ENCODE peak calls at places on chromosomes 3 and 15, in nine cellular contexts. One of them, this sample, is unnamed.

GRCh38 chr3:71173421-71173975 is 410.0 kb downstream of the FOXP1 start:
- DNase-seq in heart right ventricle: no peak
- DNase-seq in hepatocyte: no peak
- DNase-seq in A673: no peak
- DNase-seq in GM23248: peak; percentile 71
- DNase-seq in A549: no peak
- DNase-seq in CD4-positive, alpha-beta T cell: no peak
- DNase-seq in DND-41: no peak
- DNase-seq in thyroid gland: no peak
- DNase-seq in this sample: no peak

GRCh38 chr3:70873686-70874085 is 561.2 kb upstream of the MDFIC2 start:
- DNase-seq in A673: no peak
- DNase-seq in GM23248: no peak
- DNase-seq in DND-41: no peak
- DNase-seq in thyroid gland: no peak
- DNase-seq in hepatocyte: no peak
- DNase-seq in CD4-positive, alpha-beta T cell: no peak
- DNase-seq in A549: no peak
- DNase-seq in heart right ventricle: no peak
- DNase-seq in this sample: no peak

GRCh38 chr3:172285844-172286243 is 162.4 kb downstream of the GHSR start:
- DNase-seq in A549: no peak
- DNase-seq in hepatocyte: no peak
- DNase-seq in DND-41: no peak
- DNase-seq in heart right ventricle: no peak
- DNase-seq in CD4-positive, alpha-beta T cell: no peak
- DNase-seq in thyroid gland: no peak
- DNase-seq in A673: no peak
- DNase-seq in GM23248: peak; percentile 71
- DNase-seq in this sample: no peak

GRCh38 chr15:69526086-69526485 is 73.5 kb downstream of the RPLP1 start:
- DNase-seq in heart right ventricle: no peak
- DNase-seq in thyroid gland: no peak
- DNase-seq in CD4-positive, alpha-beta T cell: no peak
- DNase-seq in hepatocyte: no peak
- DNase-seq in DND-41: no peak
- DNase-seq in A673: no peak
- DNase-seq in A549: no peak
- DNase-seq in GM23248: peak; percentile 32
- DNase-seq in this sample: no peak

GRCh38 chr3:174540536-174540935 is 318.6 kb upstream of the NAALADL2 start:
- DNase-seq in A549: no peak
- DNase-seq in hepatocyte: no peak
- DNase-seq in A673: no peak
- DNase-seq in heart right ventricle: no peak
- DNase-seq in DND-41: no peak
- DNase-seq in CD4-positive, alpha-beta T cell: no peak
- DNase-seq in thyroid gland: no peak
- DNase-seq in GM23248: no peak
- DNase-seq in this sample: no peak

GRCh38 chr3:139320551-139321309 is 23.1 kb upstream of the MRPS22 start:
- DNase-seq in hepatocyte: no peak
- DNase-seq in heart right ventricle: no peak
- DNase-seq in DND-41: no peak
- DNase-seq in GM23248: no peak
- DNase-seq in A673: no peak
- DNase-seq in CD4-positive, alpha-beta T cell: no peak
- DNase-seq in A549: no peak
- DNase-seq in thyroid gland: no peak
- DNase-seq in this sample: no peak

GRCh38 chr15:65939901-65940617 is 70.8 kb downstream of the RAB11A start:
- DNase-seq in GM23248: peak; percentile 95
- DNase-seq in hepatocyte: no peak
- DNase-seq in DND-41: no peak
- DNase-seq in heart right ventricle: peak; percentile 41
- DNase-seq in A673: peak; percentile 23
- DNase-seq in thyroid gland: no peak
- DNase-seq in A549: peak; percentile 87
- DNase-seq in CD4-positive, alpha-beta T cell: no peak
- DNase-seq in this sample: peak; percentile 87

GRCh38 chr3:35224571-35225280 is 414.6 kb upstream of the ARPP21 start:
- DNase-seq in heart right ventricle: no peak
- DNase-seq in CD4-positive, alpha-beta T cell: no peak
- DNase-seq in hepatocyte: no peak
- DNase-seq in A549: no peak
- DNase-seq in GM23248: no peak
- DNase-seq in thyroid gland: no peak
- DNase-seq in DND-41: no peak
- DNase-seq in A673: peak; percentile 6
- DNase-seq in this sample: no peak

GRCh38 chr3:188947401-188947982 is 224.3 kb upstream of the TPRG1 start:
- DNase-seq in DND-41: no peak
- DNase-seq in CD4-positive, alpha-beta T cell: no peak
- DNase-seq in A673: peak; percentile 92
- DNase-seq in A549: peak; percentile 86
- DNase-seq in thyroid gland: peak; percentile 92
- DNase-seq in hepatocyte: peak; percentile 93
- DNase-seq in GM23248: peak; percentile 89
- DNase-seq in heart right ventricle: peak; percentile 81
- DNase-seq in this sample: peak; percentile 96

GRCh38 chr15:48096813-48097212 is 24.0 kb upstream of the SLC24A5 start:
- DNase-seq in thyroid gland: no peak
- DNase-seq in A549: no peak
- DNase-seq in CD4-positive, alpha-beta T cell: no peak
- DNase-seq in hepatocyte: no peak
- DNase-seq in heart right ventricle: no peak
- DNase-seq in GM23248: peak; percentile 87
- DNase-seq in A673: no peak
- DNase-seq in DND-41: no peak
- DNase-seq in this sample: peak; percentile 73

GRCh38 chr3:11498646-11499045 is 145.1 kb downstream of the VGLL4 start:
- DNase-seq in GM23248: peak; percentile 59
- DNase-seq in DND-41: no peak
- DNase-seq in hepatocyte: peak; percentile 31
- DNase-seq in thyroid gland: peak; percentile 89
- DNase-seq in A673: no peak
- DNase-seq in heart right ventricle: peak; percentile 54
- DNase-seq in A549: peak; percentile 30
- DNase-seq in CD4-positive, alpha-beta T cell: no peak
- DNase-seq in this sample: no peak

GRCh38 chr3:4732974-4733373 is 239.8 kb downstream of the ITPR1 start:
- DNase-seq in A673: no peak
- DNase-seq in GM23248: no peak
- DNase-seq in CD4-positive, alpha-beta T cell: no peak
- DNase-seq in thyroid gland: no peak
- DNase-seq in heart right ventricle: no peak
- DNase-seq in A549: no peak
- DNase-seq in DND-41: no peak
- DNase-seq in hepatocyte: no peak
- DNase-seq in this sample: no peak

DNA sequence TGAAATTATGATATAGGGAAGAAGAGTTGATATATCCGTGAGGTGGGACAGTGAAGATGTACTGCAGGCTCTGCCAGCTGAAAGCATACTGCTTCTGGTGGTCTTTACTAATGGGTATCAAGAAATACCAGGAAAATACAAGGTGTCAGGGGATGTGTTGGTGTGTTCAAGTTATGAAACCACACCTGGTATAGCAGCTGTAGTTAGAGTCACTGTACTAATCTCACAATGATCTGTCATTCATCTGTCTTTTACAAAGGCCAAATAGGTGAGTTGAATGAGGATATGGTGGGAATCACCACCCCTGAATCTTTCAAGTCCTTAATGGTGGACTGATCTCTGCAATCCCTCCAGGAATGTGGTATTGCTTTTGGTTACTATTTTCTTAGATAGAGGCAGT is 152.7 kb downstream of the NFKBIZ start:
- DNase-seq in thyroid gland: no peak
- DNase-seq in heart right ventricle: no peak
- DNase-seq in DND-41: no peak
- DNase-seq in CD4-positive, alpha-beta T cell: no peak
- DNase-seq in GM23248: no peak
- DNase-seq in A549: no peak
- DNase-seq in hepatocyte: no peak
- DNase-seq in A673: no peak
- DNase-seq in this sample: no peak
- H3K27ac ChIP-seq in thyroid gland: no peak overlapping the region
- H3K27ac ChIP-seq in heart right ventricle: no peak overlapping the region
- H3K27ac ChIP-seq in DND-41: no peak overlapping the region
- H3K27ac ChIP-seq in CD4-positive, alpha-beta T cell: no peak overlapping the region
- H3K27ac ChIP-seq in GM23248: no peak overlapping the region
- H3K27ac ChIP-seq in A549: no peak overlapping the region
- H3K27ac ChIP-seq in hepatocyte: no peak overlapping the region
- H3K27ac ChIP-seq in A673: no peak overlapping the region
- H3K27ac ChIP-seq in this sample: no peak overlapping the region

GRCh38 chr3:152195206-152195605 is 73.5 kb upstream of the MBNL1 start:
- DNase-seq in heart right ventricle: no peak
- DNase-seq in DND-41: no peak
- DNase-seq in A673: no peak
- DNase-seq in thyroid gland: no peak
- DNase-seq in CD4-positive, alpha-beta T cell: no peak
- DNase-seq in hepatocyte: no peak
- DNase-seq in GM23248: no peak
- DNase-seq in A549: no peak
- DNase-seq in this sample: no peak

GRCh38 chr3:152197937-152198336 is 70.8 kb upstream of the MBNL1 start:
- DNase-seq in CD4-positive, alpha-beta T cell: no peak
- DNase-seq in hepatocyte: no peak
- DNase-seq in heart right ventricle: no peak
- DNase-seq in thyroid gland: no peak
- DNase-seq in GM23248: no peak
- DNase-seq in DND-41: no peak
- DNase-seq in A673: no peak
- DNase-seq in A549: no peak
- DNase-seq in this sample: no peak

GRCh38 chr3:152197451-152197850 is 71.3 kb upstream of the MBNL1 start:
- DNase-seq in DND-41: no peak
- DNase-seq in A549: no peak
- DNase-seq in heart right ventricle: no peak
- DNase-seq in thyroid gland: no peak
- DNase-seq in CD4-positive, alpha-beta T cell: no peak
- DNase-seq in A673: no peak
- DNase-seq in GM23248: peak; percentile 70
- DNase-seq in hepatocyte: no peak
- DNase-seq in this sample: no peak

GRCh38 chr3:152198655-152199054 is 70.1 kb upstream of the MBNL1 start:
- DNase-seq in DND-41: no peak
- DNase-seq in hepatocyte: no peak
- DNase-seq in GM23248: no peak
- DNase-seq in heart right ventricle: no peak
- DNase-seq in A673: no peak
- DNase-seq in thyroid gland: no peak
- DNase-seq in CD4-positive, alpha-beta T cell: no peak
- DNase-seq in A549: no peak
- DNase-seq in this sample: no peak

GRCh38 chr3:152196782-152197181 is 71.9 kb upstream of the MBNL1 start:
- DNase-seq in thyroid gland: no peak
- DNase-seq in CD4-positive, alpha-beta T cell: no peak
- DNase-seq in DND-41: no peak
- DNase-seq in A673: no peak
- DNase-seq in hepatocyte: no peak
- DNase-seq in GM23248: no peak
- DNase-seq in heart right ventricle: no peak
- DNase-seq in A549: no peak
- DNase-seq in this sample: no peak
- H3K27ac ChIP-seq in thyroid gland: no peak overlapping the region
- H3K27ac ChIP-seq in CD4-positive, alpha-beta T cell: peak overlapping the region; percentile 62
- H3K27ac ChIP-seq in DND-41: peak overlapping the region; percentile 91
- H3K27ac ChIP-seq in A673: no peak overlapping the region
- H3K27ac ChIP-seq in hepatocyte: no peak overlapping the region
- H3K27ac ChIP-seq in GM23248: no peak overlapping the region
- H3K27ac ChIP-seq in heart right ventricle: no peak overlapping the region
- H3K27ac ChIP-seq in A549: no peak overlapping the region
- H3K27ac ChIP-seq in this sample: no peak overlapping the region

GRCh38 chr3:98807565-98807964 is 44.4 kb downstream of the ST3GAL6 start:
- DNase-seq in DND-41: no peak
- DNase-seq in hepatocyte: no peak
- DNase-seq in heart right ventricle: no peak
- DNase-seq in GM23248: no peak
- DNase-seq in A673: no peak
- DNase-seq in CD4-positive, alpha-beta T cell: no peak
- DNase-seq in thyroid gland: no peak
- DNase-seq in A549: no peak
- DNase-seq in this sample: no peak

GRCh38 chr3:98811048-98811447 is 47.9 kb downstream of the ST3GAL6 start:
- DNase-seq in hepatocyte: no peak
- DNase-seq in A549: no peak
- DNase-seq in A673: no peak
- DNase-seq in GM23248: no peak
- DNase-seq in CD4-positive, alpha-beta T cell: no peak
- DNase-seq in heart right ventricle: no peak
- DNase-seq in DND-41: no peak
- DNase-seq in thyroid gland: no peak
- DNase-seq in this sample: no peak

GRCh38 chr3:98808071-98808470 is 44.9 kb downstream of the ST3GAL6 start:
- DNase-seq in hepatocyte: no peak
- DNase-seq in heart right ventricle: no peak
- DNase-seq in A549: no peak
- DNase-seq in CD4-positive, alpha-beta T cell: no peak
- DNase-seq in A673: no peak
- DNase-seq in GM23248: no peak
- DNase-seq in thyroid gland: no peak
- DNase-seq in DND-41: no peak
- DNase-seq in this sample: no peak

GRCh38 chr3:98807011-98807410 is 43.9 kb downstream of the ST3GAL6 start:
- DNase-seq in hepatocyte: no peak
- DNase-seq in DND-41: no peak
- DNase-seq in A549: no peak
- DNase-seq in heart right ventricle: no peak
- DNase-seq in CD4-positive, alpha-beta T cell: no peak
- DNase-seq in thyroid gland: no peak
- DNase-seq in A673: no peak
- DNase-seq in GM23248: no peak
- DNase-seq in this sample: no peak

GRCh38 chr3:98809561-98809960 is 46.4 kb downstream of the ST3GAL6 start:
- DNase-seq in GM23248: no peak
- DNase-seq in thyroid gland: no peak
- DNase-seq in DND-41: no peak
- DNase-seq in A673: no peak
- DNase-seq in hepatocyte: peak; percentile 25
- DNase-seq in A549: no peak
- DNase-seq in CD4-positive, alpha-beta T cell: no peak
- DNase-seq in heart right ventricle: peak; percentile 29
- DNase-seq in this sample: no peak
- H3K27ac ChIP-seq in GM23248: no peak overlapping the region
- H3K27ac ChIP-seq in thyroid gland: no peak overlapping the region
- H3K27ac ChIP-seq in DND-41: no peak overlapping the region
- H3K27ac ChIP-seq in A673: no peak overlapping the region
- H3K27ac ChIP-seq in hepatocyte: no peak overlapping the region
- H3K27ac ChIP-seq in A549: no peak overlapping the region
- H3K27ac ChIP-seq in CD4-positive, alpha-beta T cell: no peak overlapping the region
- H3K27ac ChIP-seq in heart right ventricle: no peak overlapping the region
- H3K27ac ChIP-seq in this sample: no peak overlapping the region

DNA sequence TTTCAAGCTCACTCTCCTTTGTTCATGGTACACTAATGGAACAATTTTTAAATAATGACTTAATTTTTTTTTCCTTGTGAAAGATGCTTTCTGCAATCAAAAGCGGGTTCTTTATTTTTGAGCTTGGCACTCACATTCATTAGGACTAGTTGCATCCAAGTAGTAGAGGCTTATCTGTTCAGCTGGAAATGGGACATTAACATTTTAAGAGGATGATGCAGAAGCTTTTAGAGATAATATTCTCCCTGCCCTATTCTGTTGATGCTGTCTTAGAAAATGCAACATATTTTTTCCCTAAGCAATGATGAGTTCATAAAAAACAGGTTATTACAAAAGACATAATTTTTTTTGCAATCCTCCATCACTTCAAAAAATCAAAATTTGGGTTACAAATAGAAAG is 900.6 kb downstream of the NTRK3 start:
- DNase-seq in CD4-positive, alpha-beta T cell: no peak
- DNase-seq in GM23248: no peak
- DNase-seq in DND-41: no peak
- DNase-seq in heart right ventricle: no peak
- DNase-seq in thyroid gland: no peak
- DNase-seq in A549: no peak
- DNase-seq in A673: no peak
- DNase-seq in hepatocyte: no peak
- DNase-seq in this sample: no peak
- H3K27ac ChIP-seq in CD4-positive, alpha-beta T cell: no peak overlapping the region
- H3K27ac ChIP-seq in GM23248: no peak overlapping the region
- H3K27ac ChIP-seq in DND-41: no peak overlapping the region
- H3K27ac ChIP-seq in heart right ventricle: no peak overlapping the region
- H3K27ac ChIP-seq in thyroid gland: no peak overlapping the region
- H3K27ac ChIP-seq in A549: no peak overlapping the region
- H3K27ac ChIP-seq in A673: no peak overlapping the region
- H3K27ac ChIP-seq in hepatocyte: peak overlapping the region; percentile 43
- H3K27ac ChIP-seq in this sample: no peak overlapping the region

This sample was measured in RWPE1.